ENCODE peak calls at places on chromosomes 11 and 22, in five cellular contexts. E, T, H, K and C are unnamed samples.

GRCh38 chr22:23833017-23833795 is 5.6 kb downstream of the DERL3 start:
- DNase-seq in E (no peak), T (no peak), H (no peak), K (no peak), C (peak; percentile 57)

GRCh38 chr11:76793834-76794291 is 10.7 kb downstream of the TSKU start:
- DNase-seq in E (no peak), T (no peak), H (no peak), K (no peak), C (peak; percentile 65)

GRCh38 chr11:64802370-64803162 is 448 bp downstream of the MAP4K2 start:
- DNase-seq in E (peak; percentile 28), T (no peak), H (no peak), K (no peak), C (no peak)

GRCh38 chr11:94020777-94021615 is at the start of gene HEPHL1:
- DNase-seq in E (no peak), T (no peak), H (no peak), K (no peak), C (no peak)

GRCh38 chr11:99423435-99423983 is 402.8 kb downstream of the CNTN5 start:
- DNase-seq in E (no peak), T (no peak), H (no peak), K (no peak), C (no peak)

GRCh38 chr11:20565236-20565635 is 34.2 kb upstream of the SLC6A5 start:
- DNase-seq in E (no peak), T (no peak), H (no peak), K (no peak), C (no peak)

GRCh38 chr22:25930710-25931353 is 188.8 kb downstream of the MYO18B start:
- DNase-seq in E (no peak), T (no peak), H (no peak), K (no peak), C (no peak)

GRCh38 chr11:57792060-57792541 is 30.5 kb downstream of the CTNND1 start:
- DNase-seq in E (peak; percentile 80), T (peak; percentile 46), H (peak; percentile 74), K (no peak), C (no peak)

GRCh38 chr11:127567237-127567932 is 566.8 kb upstream of the KIRREL3 start:
- DNase-seq in E (no peak), T (no peak), H (no peak), K (no peak), C (no peak)

GRCh38 chr11:75966546-75967287 is 151.7 kb downstream of the UVRAG start:
- DNase-seq in E (no peak), T (peak; percentile 83), H (no peak), K (no peak), C (no peak)

GRCh38 chr11:9132203-9132878 is 40.9 kb upstream of the SCUBE2 start:
- DNase-seq in E (no peak), T (no peak), H (no peak), K (no peak), C (no peak)

GRCh38 chr22:23503142-23503541 is 76.9 kb downstream of the IGLL1 start:
- DNase-seq in E (no peak), T (no peak), H (no peak), K (no peak), C (no peak)

GRCh38 chr22:37063436-37064420 is 12.2 kb downstream of the KCTD17 start:
- DNase-seq in E (no peak), T (no peak), H (no peak), K (no peak), C (no peak)

GRCh38 chr22:41123151-41123550 is 30.8 kb downstream of the EP300 start:
- DNase-seq in E (no peak), T (peak; percentile 8), H (no peak), K (no peak), C (no peak)

GRCh38 chr22:36368359-36368983 is 19.3 kb downstream of the MYH9 start:
- DNase-seq in E (no peak), T (peak; percentile 76), H (no peak), K (no peak), C (no peak)

GRCh38 chr11:130282111-130282510 is 32.6 kb downstream of the ZBTB44 start:
- DNase-seq in E (no peak), T (no peak), H (no peak), K (no peak), C (no peak)

GRCh38 chr11:12061851-12062560 is 48.4 kb upstream of the MICAL2 start:
- DNase-seq in E (no peak), T (no peak), H (no peak), K (no peak), C (no peak)

GRCh38 chr22:23500508-23501208 is 79.4 kb downstream of the IGLL1 start:
- DNase-seq in E (no peak), T (no peak), H (no peak), K (no peak), C (no peak)

GRCh38 chr22:25478573-25478972 is 85.9 kb upstream of the GRK3 start:
- DNase-seq in E (no peak), T (no peak), H (no peak), K (no peak), C (no peak)

GRCh38 chr11:72080326-72081183 is at the start of the genes LRRC51 and NUMA1:
- DNase-seq in E (peak; percentile 99), T (peak; percentile 100), H (peak; percentile 98), K (peak; percentile 100), C (peak; percentile 100)

GRCh38 chr11:19820100-19820499 is 107.5 kb downstream of the NAV2 start:
- DNase-seq in E (no peak), T (no peak), H (no peak), K (no peak), C (no peak)

GRCh38 chr22:30605449-30606110 is 1.4 kb upstream of the TCN2 start:
- DNase-seq in E (peak; percentile 2), T (peak; percentile 66), H (peak; percentile 27), K (no peak), C (no peak)

GRCh38 chr11:43825217-43825816 is 55.3 kb upstream of the ALKBH3 start:
- DNase-seq in E (no peak), T (peak; percentile 45), H (no peak), K (no peak), C (no peak)

GRCh38 chr11:22666700-22667439 is 459 bp downstream of the GAS2 start:
- DNase-seq in E (no peak), T (peak; percentile 2), H (no peak), K (peak; percentile 30), C (no peak)

GRCh38 chr22:23828800-23829680 is 9.8 kb downstream of the DERL3 start:
- DNase-seq in E (no peak), T (no peak), H (no peak), K (no peak), C (no peak)

GRCh38 chr22:30830907-30831306 is 136.2 kb downstream of the OSBP2 start:
- DNase-seq in E (no peak), T (peak; percentile 92), H (no peak), K (no peak), C (peak; percentile 4)

GRCh38 chr11:126917531-126918204 is 82.9 kb downstream of the KIRREL3 start:
- DNase-seq in E (no peak), T (no peak), H (no peak), K (peak; percentile 12), C (no peak)

GRCh38 chr11:102587722-102588121 is 37.4 kb downstream of the MMP20 start:
- DNase-seq in E (no peak), T (no peak), H (no peak), K (no peak), C (no peak)

GRCh38 chr11:58027341-58027740 is 3.4 kb upstream of the OR6Q1 start:
- DNase-seq in E (no peak), T (no peak), H (no peak), K (no peak), C (no peak)

GRCh38 chr22:37328017-37328416 is 45.7 kb downstream of the CYTH4 start:
- DNase-seq in E (no peak), T (peak; percentile 55), H (no peak), K (no peak), C (no peak)

GRCh38 chr22:36136475-36136874 is 24.1 kb downstream of the APOL3 start:
- DNase-seq in E (no peak), T (no peak), H (no peak), K (no peak), C (no peak)

GRCh38 chr11:63639195-63639832 is 25.1 kb upstream of the PLAAT3 start:
- DNase-seq in E (no peak), T (peak; percentile 30), H (no peak), K (peak; percentile 17), C (no peak)

GRCh38 chr22:37933711-37934376 is 19.6 kb downstream of the C22orf23 start:
- DNase-seq in E (peak; percentile 67), T (peak; percentile 95), H (peak; percentile 69), K (peak; percentile 55), C (peak; percentile 94)

GRCh38 chr22:32576553-32577255 is 102.1 kb downstream of the FBXO7 start:
- DNase-seq in E (no peak), T (no peak), H (no peak), K (no peak), C (no peak)

GRCh38 chr11:84720706-84721402 is 906.3 kb downstream of the DLG2 start:
- DNase-seq in E (no peak), T (no peak), H (no peak), K (no peak), C (no peak)